ENCODE peak calls at places on chromosomes 1 and 21, in six cellular contexts. One of them, this sample, is unnamed. For H3K4me1, the result is how much of the 10 kb centered on the place peaks cover.

GRCh38 chr1:21814241-21814918 is 2.3 kb downstream of the LDLRAD2 start:
- DNase-seq in adrenal gland: no peak
- DNase-seq in foreskin keratinocyte: no peak
- DNase-seq in ovary: no peak
- DNase-seq in pancreas: no peak
- DNase-seq in heart right ventricle: no peak
- DNase-seq in this sample: peak

GRCh38 chr1:240245629-240246020 is 153.9 kb downstream of the FMN2 start:
- DNase-seq in adrenal gland: no peak
- DNase-seq in foreskin keratinocyte: no peak
- DNase-seq in ovary: no peak
- DNase-seq in pancreas: no peak
- DNase-seq in heart right ventricle: no peak
- DNase-seq in this sample: no peak

GRCh38 chr21:32698286-32698685 is 29.5 kb downstream of the SYNJ1 start:
- DNase-seq in adrenal gland: no peak
- DNase-seq in foreskin keratinocyte: no peak
- DNase-seq in ovary: no peak
- DNase-seq in pancreas: no peak
- DNase-seq in heart right ventricle: no peak
- DNase-seq in this sample: no peak

GRCh38 chr1:56189454-56189853 is 389.9 kb downstream of the PLPP3 start:
- DNase-seq in adrenal gland: no peak
- DNase-seq in foreskin keratinocyte: no peak
- DNase-seq in ovary: no peak
- DNase-seq in pancreas: no peak
- DNase-seq in heart right ventricle: no peak
- DNase-seq in this sample: no peak

GRCh38 chr1:1966086-1966740 is 37.4 kb downstream of the CFAP74 start:
- DNase-seq in adrenal gland: no peak
- DNase-seq in foreskin keratinocyte: no peak
- DNase-seq in ovary: no peak
- DNase-seq in pancreas: no peak
- DNase-seq in heart right ventricle: no peak
- DNase-seq in this sample: no peak

GRCh38 chr1:174953657-174954435 is 45.9 kb upstream of the CACYBP start:
- DNase-seq in adrenal gland: no peak
- DNase-seq in foreskin keratinocyte: no peak
- DNase-seq in ovary: no peak
- DNase-seq in pancreas: no peak
- DNase-seq in heart right ventricle: no peak
- DNase-seq in this sample: no peak

GRCh38 chr1:211942583-211942982 is 92.8 kb downstream of the INTS7 start:
- DNase-seq in adrenal gland: no peak
- DNase-seq in foreskin keratinocyte: no peak
- DNase-seq in ovary: no peak
- DNase-seq in pancreas: no peak
- DNase-seq in heart right ventricle: no peak
- DNase-seq in this sample: no peak

GRCh38 chr1:8439015-8439702 is 121.2 kb downstream of the SLC45A1 start:
- DNase-seq in adrenal gland: peak
- DNase-seq in foreskin keratinocyte: no peak
- DNase-seq in ovary: peak
- DNase-seq in pancreas: peak
- DNase-seq in heart right ventricle: peak
- DNase-seq in this sample: peak

GRCh38 chr1:170666661-170667060 is 2.7 kb downstream of the PRRX1 start:
- DNase-seq in adrenal gland: no peak
- DNase-seq in foreskin keratinocyte: no peak
- DNase-seq in ovary: peak
- DNase-seq in pancreas: no peak
- DNase-seq in heart right ventricle: no peak
- DNase-seq in this sample: no peak

GRCh38 chr1:2783435-2784397 is 17.8 kb downstream of the TTC34 start:
- DNase-seq in adrenal gland: no peak
- DNase-seq in foreskin keratinocyte: no peak
- DNase-seq in ovary: no peak
- DNase-seq in pancreas: no peak
- DNase-seq in heart right ventricle: no peak
- DNase-seq in this sample: no peak

GRCh38 chr1:64019818-64020217 is 183.6 kb upstream of the UBE2U start:
- DNase-seq in adrenal gland: no peak
- DNase-seq in foreskin keratinocyte: no peak
- DNase-seq in ovary: no peak
- DNase-seq in pancreas: no peak
- DNase-seq in heart right ventricle: no peak
- DNase-seq in this sample: peak

GRCh38 chr1:39672551-39672947 is 642 bp upstream of the NT5C1A start:
- DNase-seq in adrenal gland: no peak
- DNase-seq in foreskin keratinocyte: no peak
- DNase-seq in ovary: peak
- DNase-seq in pancreas: no peak
- DNase-seq in heart right ventricle: no peak
- DNase-seq in this sample: peak

GRCh38 chr1:43439781-43440180 is 13.9 kb downstream of the HYI start:
- DNase-seq in adrenal gland: no peak
- DNase-seq in foreskin keratinocyte: no peak
- DNase-seq in ovary: no peak
- DNase-seq in pancreas: no peak
- DNase-seq in heart right ventricle: no peak
- DNase-seq in this sample: no peak

GRCh38 chr1:73860421-73860950 is 337.5 kb downstream of the LRRIQ3 start:
- DNase-seq in adrenal gland: no peak
- DNase-seq in foreskin keratinocyte: no peak
- DNase-seq in ovary: no peak
- DNase-seq in pancreas: no peak
- DNase-seq in heart right ventricle: no peak
- DNase-seq in this sample: no peak

GRCh38 chr1:97693601-97694000 is 227.2 kb downstream of the DPYD start:
- DNase-seq in adrenal gland: no peak
- DNase-seq in foreskin keratinocyte: no peak
- DNase-seq in ovary: no peak
- DNase-seq in pancreas: no peak
- DNase-seq in heart right ventricle: no peak
- DNase-seq in this sample: no peak

GRCh38 chr1:202858306-202858705 is 30.6 kb downstream of the RABIF start:
- DNase-seq in adrenal gland: no peak
- DNase-seq in foreskin keratinocyte: no peak
- DNase-seq in ovary: peak
- DNase-seq in pancreas: peak
- DNase-seq in heart right ventricle: peak
- DNase-seq in this sample: no peak

GRCh38 chr1:35220976-35221375 is 28.0 kb upstream of the SFPQ start:
- DNase-seq in adrenal gland: no peak
- DNase-seq in foreskin keratinocyte: no peak
- DNase-seq in ovary: no peak
- DNase-seq in pancreas: no peak
- DNase-seq in heart right ventricle: no peak
- DNase-seq in this sample: peak

GRCh38 chr1:172697463-172698100 is 38.7 kb downstream of the FASLG start:
- DNase-seq in adrenal gland: no peak
- DNase-seq in foreskin keratinocyte: no peak
- DNase-seq in ovary: no peak
- DNase-seq in pancreas: no peak
- DNase-seq in heart right ventricle: no peak
- DNase-seq in this sample: no peak

GRCh38 chr1:10835423-10836421 is 39.3 kb upstream of the CASZ1 start:
- DNase-seq in adrenal gland: peak
- DNase-seq in foreskin keratinocyte: no peak
- DNase-seq in ovary: peak
- DNase-seq in pancreas: peak
- DNase-seq in heart right ventricle: peak
- DNase-seq in this sample: peak

GRCh38 chr1:44423706-44424546 is 18.9 kb downstream of the RNF220 start:
- DNase-seq in adrenal gland: no peak
- DNase-seq in foreskin keratinocyte: peak
- DNase-seq in ovary: no peak
- DNase-seq in pancreas: peak
- DNase-seq in heart right ventricle: peak
- DNase-seq in this sample: peak

GRCh38 chr1:160256396-160257046 is 5.8 kb downstream of the DCAF8 start:
- DNase-seq in adrenal gland: no peak
- DNase-seq in foreskin keratinocyte: peak
- DNase-seq in ovary: no peak
- DNase-seq in pancreas: no peak
- DNase-seq in heart right ventricle: no peak
- DNase-seq in this sample: peak

DNA sequence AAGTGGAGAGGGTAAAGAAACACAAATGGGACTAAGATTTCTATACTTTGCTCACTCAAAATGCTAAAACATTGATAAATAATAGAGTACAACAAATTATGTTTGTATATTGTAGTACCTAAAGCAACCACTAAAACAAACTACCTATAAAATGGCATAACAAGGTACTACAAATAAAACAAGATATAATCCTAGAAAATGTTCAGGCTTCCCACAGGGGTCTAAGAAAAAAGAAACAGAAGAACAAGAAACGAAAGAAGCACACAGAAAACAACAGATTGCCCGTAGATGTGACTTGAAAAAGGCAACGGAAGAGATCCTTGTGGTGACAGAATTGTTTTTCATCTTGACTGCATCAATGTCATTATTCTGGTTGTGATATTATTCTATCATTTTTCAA is 63.3 kb upstream of the ADGRL4 start:
- DNase-seq in adrenal gland: no peak
- DNase-seq in foreskin keratinocyte: no peak
- DNase-seq in ovary: no peak
- DNase-seq in pancreas: no peak
- DNase-seq in heart right ventricle: no peak
- DNase-seq in this sample: no peak
- TF ChIP-seq CTCF in adrenal gland: no peak
- TF ChIP-seq CTCF in foreskin keratinocyte: peak
- TF ChIP-seq CTCF in ovary: no peak
- TF ChIP-seq CTCF in pancreas: no peak
- TF ChIP-seq CTCF in heart right ventricle: no peak
- TF ChIP-seq CTCF in this sample: no peak

GRCh38 chr1:227731241-227731677 is 3.8 kb downstream of the JMJD4 start:
- DNase-seq in adrenal gland: peak
- DNase-seq in foreskin keratinocyte: no peak
- DNase-seq in ovary: peak
- DNase-seq in pancreas: peak
- DNase-seq in heart right ventricle: no peak
- DNase-seq in this sample: no peak

GRCh38 chr1:227733309-227733705 is 1.8 kb downstream of the JMJD4 start:
- DNase-seq in adrenal gland: no peak
- DNase-seq in foreskin keratinocyte: no peak
- DNase-seq in ovary: no peak
- DNase-seq in pancreas: no peak
- DNase-seq in heart right ventricle: no peak
- DNase-seq in this sample: no peak

GRCh38 chr1:227731696-227732585 is 3.2 kb downstream of the JMJD4 start:
- DNase-seq in adrenal gland: no peak
- DNase-seq in foreskin keratinocyte: no peak
- DNase-seq in ovary: no peak
- DNase-seq in pancreas: no peak
- DNase-seq in heart right ventricle: no peak
- DNase-seq in this sample: no peak

GRCh38 chr1:227733751-227734545 is 1.2 kb downstream of the JMJD4 start:
- DNase-seq in adrenal gland: no peak
- DNase-seq in foreskin keratinocyte: no peak
- DNase-seq in ovary: no peak
- DNase-seq in pancreas: no peak
- DNase-seq in heart right ventricle: no peak
- DNase-seq in this sample: no peak

GRCh38 chr1:227732586-227733308 is 2.4 kb downstream of the JMJD4 start:
- DNase-seq in adrenal gland: no peak
- DNase-seq in foreskin keratinocyte: no peak
- DNase-seq in ovary: no peak
- DNase-seq in pancreas: no peak
- DNase-seq in heart right ventricle: no peak
- DNase-seq in this sample: no peak
- H3K4me1 ChIP-seq in adrenal gland: under half
- H3K4me1 ChIP-seq in foreskin keratinocyte: under half
- H3K4me1 ChIP-seq in ovary: under half
- H3K4me1 ChIP-seq in pancreas: under half
- H3K4me1 ChIP-seq in heart right ventricle: under half
- H3K4me1 ChIP-seq in this sample: under half

GRCh38 chr1:225413708-225414375 is 14.0 kb downstream of the LBR start:
- DNase-seq in adrenal gland: no peak
- DNase-seq in foreskin keratinocyte: no peak
- DNase-seq in ovary: no peak
- DNase-seq in pancreas: no peak
- DNase-seq in heart right ventricle: no peak
- DNase-seq in this sample: no peak
- TF ChIP-seq CTCF in adrenal gland: no peak
- TF ChIP-seq CTCF in foreskin keratinocyte: no peak
- TF ChIP-seq CTCF in ovary: no peak
- TF ChIP-seq CTCF in pancreas: no peak
- TF ChIP-seq CTCF in heart right ventricle: no peak
- TF ChIP-seq CTCF in this sample: no peak

GRCh38 chr1:6496360-6496704 is 4.9 kb upstream of the PLEKHG5 start:
- DNase-seq in adrenal gland: no peak
- DNase-seq in foreskin keratinocyte: no peak
- DNase-seq in ovary: no peak
- DNase-seq in pancreas: no peak
- DNase-seq in heart right ventricle: no peak
- DNase-seq in this sample: no peak
- H3K4me1 ChIP-seq in adrenal gland: under half
- H3K4me1 ChIP-seq in foreskin keratinocyte: under half
- H3K4me1 ChIP-seq in ovary: under half
- H3K4me1 ChIP-seq in pancreas: under half
- H3K4me1 ChIP-seq in heart right ventricle: under half
- H3K4me1 ChIP-seq in this sample: under half

GRCh38 chr21:25872271-25872670 is 137.5 kb downstream of the GABPA start:
- DNase-seq in adrenal gland: no peak
- DNase-seq in foreskin keratinocyte: no peak
- DNase-seq in ovary: no peak
- DNase-seq in pancreas: no peak
- DNase-seq in heart right ventricle: no peak
- DNase-seq in this sample: no peak
- TF ChIP-seq CTCF in adrenal gland: no peak
- TF ChIP-seq CTCF in foreskin keratinocyte: peak
- TF ChIP-seq CTCF in ovary: no peak
- TF ChIP-seq CTCF in pancreas: no peak
- TF ChIP-seq CTCF in heart right ventricle: no peak
- TF ChIP-seq CTCF in this sample: no peak

This sample was measured in cardiac muscle cell.